ENCODE peak calls at places on chromosomes 5 and 9, in seven cellular contexts. G, M, R, T, P, E and F are unnamed samples.

GRCh38 chr9:113566712-113567071 is 103.2 kb downstream of the RGS3 start:
- DNase-seq in M (peak; percentile 50), T (no peak), P (no peak), E (no peak), G (peak; percentile 37), R (no peak), F (no peak)

GRCh38 chr9:115891929-115892328 is 261.7 kb upstream of the PAPPA start:
- DNase-seq in M (no peak), E (no peak), R (peak; percentile 93), T (no peak), P (no peak), G (no peak), F (no peak)

GRCh38 chr9:16515879-16516289 is 354.6 kb downstream of the BNC2 start:
- DNase-seq in T (no peak), M (no peak), E (no peak), R (peak; percentile 85), P (no peak), G (no peak), F (peak; percentile 14)

GRCh38 chr9:29449294-29449693 is 1876.0 kb upstream of the C9orf72 start:
- DNase-seq in R (no peak), G (no peak), M (no peak), P (peak; percentile 80), E (no peak), T (no peak), F (no peak)

GRCh38 chr5:111134080-111134479 is 41.9 kb downstream of the WDR36 start:
- DNase-seq in R (peak; percentile 96), G (no peak), T (no peak), P (no peak), M (no peak), E (no peak), F (no peak)

GRCh38 chr9:133615101-133615896 is 6.1 kb upstream of the FAM163B start:
- DNase-seq in E (no peak), R (no peak), P (no peak), G (no peak), M (no peak), T (no peak), F (no peak)

GRCh38 chr5:78005021-78005785 is 229.1 kb upstream of the TBCA start:
- DNase-seq in P (peak; percentile 84), G (no peak), E (no peak), M (no peak), R (peak; percentile 72), T (no peak), F (no peak)

GRCh38 chr5:54610197-54610898 is 92.8 kb downstream of the SNX18 start:
- DNase-seq in T (no peak), R (no peak), P (no peak), E (peak; percentile 64), M (no peak), G (peak; percentile 67), F (no peak)

GRCh38 chr5:73093943-73094342 is 26.4 kb upstream of the TMEM171 start:
- DNase-seq in T (no peak), M (no peak), R (peak; percentile 76), P (no peak), E (no peak), G (peak; percentile 51), F (no peak)

GRCh38 chr9:80650964-80651555 is 1038.3 kb downstream of the TLE1 start:
- DNase-seq in P (no peak), M (no peak), R (peak; percentile 65), E (no peak), G (no peak), T (no peak), F (no peak)

GRCh38 chr9:121778252-121779225 is 127.1 kb downstream of the DAB2IP start:
- DNase-seq in R (no peak), P (no peak), E (no peak), G (no peak), T (no peak), M (no peak), F (no peak)

GRCh38 chr5:65194871-65195270 is 286.8 kb downstream of the ADAMTS6 start:
- DNase-seq in R (no peak), P (no peak), T (no peak), E (no peak), G (no peak), M (no peak), F (no peak)

GRCh38 chr9:105064248-105065118 is 136.5 kb upstream of the ABCA1 start:
- DNase-seq in E (no peak), G (peak; percentile 89), M (peak; percentile 93), P (peak; percentile 95), R (peak; percentile 96), T (peak; percentile 91), F (peak; percentile 20)

GRCh38 chr5:179287071-179287470 is 58.2 kb downstream of the ADAMTS2 start:
- DNase-seq in T (peak; percentile 13), E (no peak), G (no peak), P (no peak), M (no peak), R (no peak), F (no peak)

GRCh38 chr9:91949946-91950664 is at the start of gene ROR2:
- DNase-seq in M (peak; percentile 73), T (peak; percentile 67), R (peak; percentile 54), P (peak; percentile 42), G (peak; percentile 67), E (peak; percentile 67), F (peak; percentile 82)

GRCh38 chr5:136308396-136308795 is 56.9 kb downstream of the TRPC7 start:
- DNase-seq in P (no peak), G (no peak), M (no peak), E (no peak), R (no peak), T (no peak), F (no peak)